ENCODE peak calls at places on chromosomes 6 and 20, in four cellular contexts. F is stimulated activated CD4-positive, alpha-beta T cell treated with anti-CD3 and anti-CD28 coated beads, Interleukin-4, amount 100 ng/mL, for 48 hours; C is T follicular helper cell; D is CD4-positive, alpha-beta T cell. B is an unnamed sample.

GRCh38 chr20:12835999-12836398 is 172.8 kb upstream of the SPTLC3 start:
- DNase-seq in F (no peak), C (no peak), D (no peak), B (no peak)

GRCh38 chr6:73285674-73286283 is 22.8 kb upstream of the KHDC1 start:
- DNase-seq in F (no peak), C (no peak), D (no peak), B (no peak)

GRCh38 chr6:147941143-147941542 is 401.5 kb upstream of the SASH1 start:
- DNase-seq in F (no peak), C (no peak), D (no peak), B (no peak)

GRCh38 chr6:118580585-118581419 is 32.7 kb downstream of the PLN start:
- DNase-seq in F (no peak), C (no peak), D (no peak), B (no peak)

GRCh38 chr6:87210979-87211378 is 55.6 kb downstream of the ZNF292 start:
- DNase-seq in F (peak), C (no peak), D (no peak), B (no peak)

GRCh38 chr20:32365560-32365959 is 7.4 kb downstream of the ASXL1 start:
- DNase-seq in F (no peak), C (no peak), D (no peak), B (no peak)

GRCh38 chr6:39887692-39888450 is 46.4 kb downstream of the MOCS1 start:
- DNase-seq in F (no peak), C (no peak), D (no peak), B (no peak)

GRCh38 chr6:166751051-166751595 is 124.1 kb upstream of the RPS6KA2 start:
- DNase-seq in F (no peak), C (no peak), D (no peak), B (no peak)

GRCh38 chr6:20631525-20631924 is 97.3 kb downstream of the CDKAL1 start:
- DNase-seq in F (no peak), C (no peak), D (no peak), B (no peak)

GRCh38 chr6:49453221-49453620 is 9.8 kb downstream of the MMUT start:
- DNase-seq in F (no peak), C (no peak), D (no peak), B (no peak)

GRCh38 chr20:44909872-44910689 is at the start of gene PABPC1L:
- DNase-seq in F (peak), C (peak), D (peak), B (peak)

B was measured in COR-L47.